ENCODE peak calls at places on chromosomes 1 and 21, in eight cellular contexts. K, G, M, Z, E, I, P and D are unnamed samples.
A peak's percentile ranks its signal among the peaks of the same experiment; 100 is the strongest.

GRCh38 chr1:173127369-173128307 is 76.9 kb upstream of the TNFSF18 start:
- DNase-seq in K (no peak), I (no peak), G (no peak), M (no peak), Z (no peak), P (no peak), E (no peak), D (no peak)

GRCh38 chr1:155174334-155175280 is 958 bp downstream of the TRIM46 start:
- DNase-seq in Z (no peak), M (no peak), K (peak; percentile 49), E (no peak), I (peak; percentile 14), P (peak; percentile 48), G (no peak), D (no peak)

GRCh38 chr21:29258626-29259335 is 39.9 kb upstream of the BACH1 start:
- DNase-seq in K (no peak), M (no peak), E (peak; percentile 54), Z (no peak), I (no peak), G (peak; percentile 32), P (no peak), D (peak; percentile 47)

GRCh38 chr1:220184503-220184902 is 87.8 kb downstream of the RAB3GAP2 start:
- DNase-seq in K (no peak), M (no peak), I (no peak), P (no peak), G (no peak), Z (no peak), E (no peak), D (no peak)

GRCh38 chr21:14911351-14911750 is 153.4 kb downstream of the NRIP1 start:
- DNase-seq in M (no peak), K (no peak), Z (no peak), I (peak; percentile 67), P (no peak), G (no peak), E (no peak), D (no peak)

GRCh38 chr21:32392299-32392879 is 423 bp downstream of the URB1 start:
- DNase-seq in G (no peak), P (no peak), E (no peak), M (no peak), Z (no peak), K (no peak), I (no peak), D (no peak)

GRCh38 chr1:65177457-65177856 is 29.5 kb downstream of the AK4 start:
- DNase-seq in P (no peak), I (no peak), M (no peak), Z (no peak), E (peak; percentile 33), G (no peak), K (no peak), D (peak; percentile 65)

GRCh38 chr1:64624446-64624766 is 120.5 kb upstream of the RAVER2 start:
- DNase-seq in K (no peak), E (no peak), G (no peak), M (no peak), Z (no peak), I (no peak), P (no peak), D (no peak)

GRCh38 chr1:13228343-13228781 is 2.4 kb upstream of the PRAMEF18 start:
- DNase-seq in E (no peak), P (no peak), I (peak; percentile 5), G (peak; percentile 48), K (no peak), Z (peak; percentile 14), M (no peak), D (no peak)

GRCh38 chr1:226654508-226655124 is 84.5 kb downstream of the ITPKB start:
- DNase-seq in Z (no peak), P (no peak), G (no peak), M (no peak), K (no peak), E (no peak), I (no peak), D (no peak)

GRCh38 chr1:165595561-165595960 is 35.5 kb upstream of the MGST3 start:
- DNase-seq in E (no peak), K (no peak), Z (no peak), G (no peak), I (no peak), M (no peak), P (no peak), D (no peak)

GRCh38 chr1:162822391-162823200 is 32.1 kb downstream of the HSD17B7 start:
- DNase-seq in P (peak; percentile 52), E (peak; percentile 8), Z (no peak), G (peak; percentile 17), M (no peak), I (peak; percentile 63), K (peak; percentile 19), D (peak; percentile 53)

GRCh38 chr21:27339902-27340301 is 373.0 kb upstream of the ADAMTS5 start:
- DNase-seq in G (no peak), M (no peak), E (no peak), Z (no peak), K (no peak), I (no peak), P (no peak), D (no peak)

GRCh38 chr1:244461254-244462071 is at the start of gene CATSPERE:
- DNase-seq in G (peak; percentile 94), I (peak; percentile 96), M (no peak), E (peak; percentile 85), P (peak; percentile 84), Z (peak; percentile 61), K (peak; percentile 84), D (no peak)

GRCh38 chr1:22645936-22646335 is 2.5 kb downstream of the C1QC start:
- DNase-seq in I (no peak), M (no peak), G (no peak), K (no peak), E (no peak), Z (no peak), P (no peak), D (no peak)

GRCh38 chr1:102191723-102192122 is 195.0 kb upstream of the OLFM3 start:
- DNase-seq in E (no peak), Z (no peak), I (peak; percentile 25), G (peak; percentile 36), K (peak; percentile 38), P (no peak), M (no peak), D (no peak)

GRCh38 chr1:113046569-113046968 is 26.4 kb upstream of the LRIG2 start:
- DNase-seq in P (no peak), Z (no peak), E (no peak), K (no peak), G (no peak), M (no peak), I (no peak), D (no peak)

GRCh38 chr21:32803651-32804050 is 32.1 kb upstream of the PAXBP1 start:
- DNase-seq in K (no peak), P (no peak), I (no peak), Z (no peak), G (no peak), M (peak; percentile 42), E (no peak), D (no peak)

GRCh38 chr1:208939545-208940085 is 643.9 kb upstream of the CAMK1G start:
- DNase-seq in Z (no peak), P (no peak), M (no peak), G (no peak), E (no peak), K (no peak), I (no peak), D (no peak)

GRCh38 chr1:226027861-226028260 is 28.7 kb upstream of the SDE2 start:
- DNase-seq in P (no peak), Z (no peak), I (no peak), E (no peak), K (no peak), M (no peak), G (no peak), D (no peak)

GRCh38 chr1:186682721-186683120 is 2.5 kb upstream of the PTGS2 start:
- DNase-seq in G (peak; percentile 25), I (no peak), M (no peak), P (no peak), K (no peak), Z (no peak), E (no peak), D (no peak)

GRCh38 chr1:167517535-167518330 is 596 bp downstream of the CD247 start:
- DNase-seq in G (no peak), I (no peak), P (no peak), K (no peak), M (no peak), E (no peak), Z (peak; percentile 87), D (peak; percentile 71)

GRCh38 chr1:202101182-202101581 is 21.5 kb upstream of the GPR37L1 start:
- DNase-seq in G (peak; percentile 64), M (no peak), Z (no peak), K (no peak), P (no peak), I (peak; percentile 35), E (no peak), D (no peak)

GRCh38 chr1:117600966-117601365 is 4.9 kb upstream of the TENT5C start:
- DNase-seq in M (no peak), P (no peak), E (no peak), Z (no peak), G (no peak), I (no peak), K (no peak), D (no peak)

GRCh38 chr1:41924911-41925310 is 6.2 kb upstream of the HIVEP3 start:
- DNase-seq in M (no peak), P (no peak), I (no peak), K (no peak), Z (no peak), E (no peak), G (no peak), D (no peak)

GRCh38 chr21:36613064-36613463 is 85.9 kb upstream of the SIM2 start:
- DNase-seq in G (no peak), K (no peak), I (no peak), Z (no peak), P (no peak), M (no peak), E (peak; percentile 73), D (no peak)

GRCh38 chr1:157367091-157367739 is 185.1 kb downstream of the FCRL5 start:
- DNase-seq in E (no peak), M (no peak), K (no peak), Z (no peak), P (no peak), I (no peak), G (no peak), D (no peak)

GRCh38 chr1:8427986-8428385 is 110.1 kb downstream of the SLC45A1 start:
- DNase-seq in G (no peak), Z (no peak), P (no peak), E (no peak), K (no peak), I (no peak), M (no peak), D (no peak)

GRCh38 chr21:44391345-44392091 is 38.1 kb downstream of the TRPM2 start:
- DNase-seq in Z (no peak), M (no peak), K (no peak), E (no peak), P (no peak), I (no peak), G (no peak), D (no peak)

GRCh38 chr1:201480231-201481003 is 11.4 kb upstream of the PHLDA3 start:
- DNase-seq in E (peak; percentile 79), K (peak; percentile 49), Z (peak; percentile 33), M (no peak), G (peak; percentile 96), I (peak; percentile 93), P (peak; percentile 90), D (no peak)

GRCh38 chr1:212366901-212367300 is 47.8 kb downstream of the PACC1 start:
- DNase-seq in E (no peak), K (no peak), G (no peak), M (no peak), I (no peak), P (no peak), Z (no peak), D (no peak)

GRCh38 chr1:115515270-115515669 is 126.5 kb upstream of the VANGL1 start:
- DNase-seq in G (no peak), E (no peak), M (no peak), I (no peak), Z (no peak), K (no peak), P (no peak), D (no peak)